ENCODE peak calls at places on chromosomes 3 and 15, in ten cellular contexts. K, Y, G, P, C, B, X, E, A and W are unnamed samples. For H3K4me1, the result is how much of the 10 kb centered on the place peaks cover.

GRCh38 chr15:60328852-60329443 is 68.8 kb downstream of the ANXA2 start:
- DNase-seq in K (no peak), A (no peak), X (no peak), G (peak), Y (no peak), C (no peak), E (no peak), P (peak), B (no peak), W (no peak)

GRCh38 chr15:71440479-71441071 is 325.3 kb downstream of the THSD4 start:
- DNase-seq in G (peak), Y (no peak), B (no peak), K (no peak), E (no peak), C (peak), X (no peak), A (no peak), P (peak), W (no peak)

GRCh38 chr15:35925634-35926380 is 379.8 kb upstream of the DPH6 start:
- DNase-seq in Y (no peak), B (no peak), K (no peak), P (peak), E (no peak), C (peak), A (no peak), X (no peak), G (no peak), W (no peak)

GRCh38 chr3:63580151-63580550 is 72.3 kb upstream of the SNTN start:
- DNase-seq in K (no peak), E (no peak), G (no peak), Y (no peak), C (no peak), B (no peak), A (no peak), X (no peak), P (no peak), W (no peak)

GRCh38 chr3:64530434-64531049 is 157.3 kb downstream of the ADAMTS9 start:
- DNase-seq in E (peak), X (no peak), Y (no peak), P (peak), A (peak), K (no peak), C (peak), G (peak), B (peak), W (no peak)

GRCh38 chr3:69092030-69092513 is 7.3 kb downstream of the ARL6IP5 start:
- DNase-seq in Y (peak), G (no peak), B (no peak), E (no peak), X (no peak), A (no peak), C (no peak), P (no peak), K (no peak), W (no peak)

GRCh38 chr15:48647963-48648362 is 2.5 kb upstream of the FBN1 start:
- DNase-seq in A (no peak), X (no peak), G (peak), Y (no peak), K (no peak), C (no peak), P (peak), E (no peak), B (no peak), W (no peak)

GRCh38 chr3:134039161-134039862 is 9.6 kb upstream of the SLCO2A1 start:
- DNase-seq in K (no peak), E (peak), G (no peak), X (no peak), B (no peak), A (no peak), C (no peak), P (peak), Y (no peak), W (no peak)

GRCh38 chr3:96214941-96215340 is 599.5 kb upstream of the EPHA6 start:
- DNase-seq in B (no peak), Y (no peak), P (no peak), K (no peak), A (no peak), E (no peak), C (no peak), G (no peak), X (no peak), W (no peak)

GRCh38 chr15:36696191-36696590 is 116.8 kb downstream of the CDIN1 start:
- DNase-seq in X (no peak), G (no peak), K (no peak), C (no peak), A (no peak), P (peak), B (no peak), E (no peak), Y (no peak), W (no peak)

GRCh38 chr3:119497824-119498187 is 541 bp upstream of the TIMMDC1 start:
- DNase-seq in A (peak), X (no peak), Y (peak), E (peak), K (no peak), G (peak), C (peak), B (peak), P (peak), W (no peak)

GRCh38 chr3:49724586-49724985 is 835 bp upstream of the GMPPB start:
- DNase-seq in A (peak), Y (peak), C (no peak), K (peak), X (no peak), E (peak), P (no peak), B (no peak), G (no peak), W (no peak)

GRCh38 chr3:165507576-165507975 is 311.4 kb upstream of the SLITRK3 start:
- DNase-seq in K (no peak), E (no peak), A (no peak), Y (no peak), C (no peak), P (no peak), G (no peak), B (no peak), X (no peak), W (no peak)

GRCh38 chr3:171801738-171802600 is 8.3 kb downstream of the PLD1 start:
- DNase-seq in E (no peak), Y (no peak), P (peak), C (peak), X (no peak), A (no peak), K (no peak), B (no peak), G (peak), W (no peak)

GRCh38 chr15:27414168-27414870 is 443.3 kb downstream of the GABRG3 start:
- DNase-seq in X (no peak), C (peak), P (no peak), G (no peak), K (no peak), Y (no peak), E (no peak), B (no peak), A (no peak), W (no peak)

GRCh38 chr15:101664303-101664913 is 12.2 kb upstream of the TM2D3 start:
- DNase-seq in B (no peak), Y (no peak), E (no peak), K (no peak), A (no peak), G (peak), P (no peak), C (no peak), X (no peak), W (no peak)

GRCh38 chr15:101431748-101432147 is 57.8 kb downstream of the PCSK6 start:
- DNase-seq in B (no peak), A (no peak), Y (no peak), P (no peak), K (no peak), X (no peak), C (no peak), G (no peak), E (no peak), W (no peak)

GRCh38 chr3:50603261-50604109 is 8.1 kb downstream of the CISH start:
- DNase-seq in A (no peak), P (no peak), E (no peak), B (no peak), Y (no peak), C (no peak), K (no peak), X (no peak), G (no peak), W (no peak)

GRCh38 chr3:134350861-134351311 is 23.4 kb downstream of the AMOTL2 start:
- DNase-seq in E (no peak), P (no peak), Y (no peak), X (peak), A (no peak), C (no peak), B (peak), G (no peak), K (peak), W (no peak)

GRCh38 chr15:62569460-62570404 is 404.6 kb upstream of the C2CD4B start:
- DNase-seq in X (peak), Y (no peak), E (peak), K (no peak), A (no peak), G (peak), B (peak), P (peak), C (peak), W (no peak)

GRCh38 chr3:145448436-145448835 is 712.5 kb downstream of the PLOD2 start:
- DNase-seq in P (no peak), X (no peak), G (no peak), Y (no peak), C (no peak), B (no peak), E (no peak), A (no peak), K (no peak), W (no peak)

GRCh38 chr3:79490165-79491028 is 277.4 kb downstream of the ROBO1 start:
- DNase-seq in A (no peak), G (no peak), K (no peak), C (peak), P (peak), Y (no peak), B (peak), X (peak), E (peak), W (no peak)
- TF ChIP-seq CTCF in A (no peak), G (no peak), K (no peak), C (peak), P (peak), Y (no peak), B (no peak), X (no peak), E (no peak), W (no peak)

GRCh38 chr3:104870276-104870675 is 496.4 kb upstream of the ALCAM start:
- DNase-seq in P (no peak), B (no peak), X (no peak), A (no peak), C (no peak), G (no peak), E (no peak), K (no peak), Y (no peak), W (no peak)

GRCh38 chr3:104878395-104878794 is 488.3 kb upstream of the ALCAM start:
- DNase-seq in C (peak), G (no peak), B (no peak), A (no peak), Y (no peak), X (no peak), E (no peak), P (peak), K (no peak), W (no peak)

GRCh38 chr3:104868291-104868690 is 498.4 kb upstream of the ALCAM start:
- DNase-seq in G (no peak), C (no peak), Y (no peak), P (no peak), K (no peak), B (no peak), X (no peak), A (no peak), E (no peak), W (no peak)

DNA sequence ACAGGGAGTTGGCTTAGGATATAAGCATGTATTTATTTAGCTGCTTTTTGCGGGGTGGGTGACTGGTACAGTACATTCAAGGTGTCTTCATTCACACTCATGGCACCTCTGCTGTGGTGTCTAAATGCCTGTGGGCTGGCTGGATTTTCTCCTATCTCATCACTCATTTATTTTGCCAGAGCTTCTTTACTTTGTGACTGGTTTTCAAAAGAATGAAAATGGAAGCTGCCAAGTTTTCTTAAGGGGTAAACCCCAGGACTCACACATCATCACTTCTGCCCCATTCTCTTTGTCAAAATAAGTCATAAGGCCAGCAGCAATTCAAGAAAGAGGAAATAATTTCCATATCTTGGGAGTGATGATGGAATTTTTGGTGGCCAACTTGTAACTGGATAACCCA is 493.4 kb upstream of the ALCAM start:
- DNase-seq in Y (no peak), B (no peak), G (no peak), P (peak), E (no peak), K (no peak), X (no peak), A (no peak), C (peak), W (no peak)
- H3K4me1 ChIP-seq in Y (under half), B (under half), G (under half), P (under half), E (under half), K (under half), X (under half), A (under half), C (under half), W (under half)

GRCh38 chr3:181210275-181210674 is 220.7 kb upstream of the DNAJC19 start:
- DNase-seq in E (no peak), X (no peak), K (no peak), G (peak), P (peak), A (no peak), Y (no peak), B (no peak), C (peak), W (no peak)
- TF ChIP-seq CTCF in E (no peak), X (peak), K (peak), G (peak), P (peak), A (no peak), Y (no peak), B (no peak), C (peak), W (peak)

GRCh38 chr3:12186046-12186445 is 27.3 kb upstream of the TIMP4 start:
- DNase-seq in G (no peak), C (no peak), E (no peak), K (no peak), B (no peak), X (no peak), Y (no peak), P (no peak), A (no peak), W (no peak)
- H3K4me1 ChIP-seq in G (under half), C (under half), E (under half), K (under half), B (under half), X (under half), Y (under half), P (under half), A (under half), W (under half)

GRCh38 chr15:99734575-99734974 is 1.3 kb upstream of the LYSMD4 start:
- DNase-seq in E (no peak), C (no peak), P (no peak), A (no peak), G (no peak), X (no peak), B (no peak), Y (no peak), K (no peak), W (no peak)

GRCh38 chr15:99733268-99734039 is at the start of gene LYSMD4:
- DNase-seq in E (peak), C (peak), X (peak), P (peak), Y (peak), B (peak), A (peak), G (peak), K (peak), W (peak)

GRCh38 chr15:99731336-99732267 is 1.6 kb downstream of the LYSMD4 start:
- DNase-seq in G (no peak), E (no peak), A (no peak), B (no peak), Y (no peak), K (no peak), X (no peak), P (peak), C (no peak), W (no peak)

GRCh38 chr15:99732268-99732641 is 982 bp downstream of the LYSMD4 start:
- DNase-seq in X (no peak), P (peak), K (no peak), B (no peak), A (no peak), E (no peak), C (peak), Y (no peak), G (no peak), W (no peak)

DNA sequence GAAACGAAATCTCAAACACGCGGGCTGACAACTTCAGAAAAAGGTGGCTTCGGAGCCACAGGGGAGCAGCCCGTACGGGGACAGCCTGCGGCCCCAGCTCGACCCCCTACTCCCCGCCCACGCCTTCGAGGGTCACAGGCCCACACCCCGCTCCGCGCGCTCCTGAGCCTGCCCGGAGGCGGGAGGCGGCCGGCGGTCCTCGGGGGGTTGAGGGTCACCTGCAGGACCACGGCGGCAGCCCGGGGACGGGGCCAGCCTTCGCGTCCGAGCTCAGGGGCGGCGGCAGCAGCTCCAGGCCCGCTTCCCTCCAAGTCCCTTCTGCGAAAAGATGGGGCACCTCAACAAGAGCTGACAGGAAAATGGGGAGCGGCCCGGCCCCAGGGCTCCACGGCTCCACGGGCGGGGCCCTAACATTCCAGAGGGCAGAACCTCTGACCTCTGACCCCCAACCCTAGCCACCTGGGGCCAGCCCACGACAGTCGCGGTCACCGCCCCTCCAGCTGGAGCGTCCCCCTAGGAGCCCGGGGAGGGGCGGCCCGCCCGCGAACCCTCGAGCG is 448 bp downstream of the LYSMD4 start:
- DNase-seq in P (no peak), A (peak), Y (no peak), B (no peak), K (no peak), E (no peak), G (no peak), X (no peak), C (no peak), W (no peak)
- TF ChIP-seq CTCF in P (no peak), A (no peak), Y (no peak), B (no peak), K (no peak), E (no peak), G (no peak), X (no peak), C (no peak), W (no peak)

DNA sequence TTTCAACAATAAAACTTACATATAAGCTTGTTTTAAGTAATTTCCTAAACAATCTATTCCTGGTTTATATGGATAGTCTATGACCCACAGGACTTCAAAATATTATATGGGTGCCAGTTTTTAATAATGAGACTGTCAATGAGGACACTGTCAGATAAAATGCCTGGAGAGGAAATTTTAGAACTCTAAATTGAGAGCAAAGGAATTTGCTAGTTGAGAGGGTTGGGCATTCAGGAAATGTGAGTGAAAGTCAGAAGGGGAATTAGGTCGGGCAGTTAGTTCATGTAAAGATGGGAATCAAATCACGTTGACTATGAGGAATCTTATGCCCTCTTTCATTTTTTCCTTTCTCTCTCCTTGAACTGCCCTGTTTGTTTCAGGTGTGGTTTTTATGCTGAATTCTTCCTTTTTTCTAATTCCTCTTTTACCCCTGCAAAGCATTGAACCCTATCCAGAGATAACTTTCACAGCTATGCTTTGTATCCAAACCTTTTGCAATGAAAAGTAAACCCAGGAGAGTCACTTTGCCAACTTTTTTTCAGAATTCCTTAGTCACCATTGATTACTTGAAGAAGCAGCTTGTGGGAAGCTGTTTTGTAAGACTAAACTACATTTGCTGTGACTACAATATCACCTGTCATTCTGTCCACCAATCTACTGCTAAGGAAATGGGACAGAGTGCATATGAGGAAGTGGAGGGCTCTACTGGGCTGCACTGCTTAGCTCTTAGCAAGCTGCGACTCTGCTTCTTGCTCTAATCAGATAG is 27.8 kb downstream of the CHP1 start:
- DNase-seq in B (no peak), P (peak), G (peak), X (no peak), E (peak), A (no peak), Y (no peak), K (peak), C (peak), W (no peak)
- H3K4me1 ChIP-seq in B (under half), P (under half), G (half or more), X (under half), E (under half), A (under half), Y (under half), K (under half), C (under half), W (under half)